ENCODE peak calls at places on chromosomes 1 and 21, in four cellular contexts. S, Y, N and H are unnamed samples.

GRCh38 chr1:94258873-94259331 is 21.5 kb upstream of the ARHGAP29 start:
- DNase-seq in S (no peak), Y (peak), N (peak), H (peak)

GRCh38 chr1:11680270-11681070 is 478 bp downstream of the MAD2L2 start:
- DNase-seq in S (no peak), Y (no peak), N (no peak), H (peak)

GRCh38 chr21:38494688-38495087 is 3.6 kb downstream of the ERG start:
- DNase-seq in S (no peak), Y (no peak), N (no peak), H (no peak)

GRCh38 chr1:165954940-165955339 is 127.5 kb downstream of the UCK2 start:
- DNase-seq in S (no peak), Y (no peak), N (no peak), H (no peak)

GRCh38 chr1:55938376-55938850 is 641.0 kb downstream of the PLPP3 start:
- DNase-seq in S (no peak), Y (no peak), N (no peak), H (no peak)

GRCh38 chr1:44643721-44644330 is 30.5 kb downstream of the TMEM53 start:
- DNase-seq in S (no peak), Y (no peak), N (no peak), H (no peak)

GRCh38 chr1:161038523-161039153 is at the start of gene TSTD1:
- DNase-seq in S (no peak), Y (no peak), N (no peak), H (peak)

GRCh38 chr1:8133657-8134430 is 107.7 kb upstream of the ERRFI1 start:
- DNase-seq in S (no peak), Y (peak), N (peak), H (no peak)

GRCh38 chr1:110490791-110491451 is 28.1 kb downstream of the KCNA10 start:
- DNase-seq in S (no peak), Y (no peak), N (no peak), H (no peak)

GRCh38 chr1:66333463-66334232 is 200.3 kb upstream of the SGIP1 start:
- DNase-seq in S (no peak), Y (no peak), N (no peak), H (no peak)

GRCh38 chr1:151960780-151961513 is 32.7 kb downstream of the S100A10 start:
- DNase-seq in S (no peak), Y (no peak), N (no peak), H (no peak)

GRCh38 chr1:29906927-29907326 is 670.6 kb downstream of the PTPRU start:
- DNase-seq in S (no peak), Y (no peak), N (no peak), H (no peak)

GRCh38 chr1:44040418-44040817 is 9.2 kb upstream of the SLC6A9 start:
- DNase-seq in S (no peak), Y (no peak), N (no peak), H (no peak)

GRCh38 chr1:26785611-26786436 is 1.9 kb upstream of the PIGV start:
- DNase-seq in S (no peak), Y (no peak), N (no peak), H (no peak)

GRCh38 chr1:16236091-16236494 is 890 bp downstream of the CPLANE2 start:
- DNase-seq in S (peak), Y (peak), N (peak), H (peak)

GRCh38 chr1:107748529-107748928 is 216.5 kb downstream of the VAV3 start:
- DNase-seq in S (no peak), Y (no peak), N (peak), H (peak)

GRCh38 chr1:168298446-168298845 is 17.8 kb downstream of the TBX19 start:
- DNase-seq in S (no peak), Y (no peak), N (no peak), H (no peak)

GRCh38 chr1:205456868-205457724 is 1.3 kb upstream of the BLACAT1 start:
- DNase-seq in S (no peak), Y (no peak), N (no peak), H (peak)

GRCh38 chr1:4664601-4665000 is 10.2 kb downstream of the AJAP1 start:
- DNase-seq in S (no peak), Y (no peak), N (no peak), H (no peak)

GRCh38 chr21:41488080-41488479 is 19.9 kb downstream of the TMPRSS2 start:
- DNase-seq in S (no peak), Y (no peak), N (no peak), H (no peak)

GRCh38 chr21:15134711-15135110 is 69.9 kb upstream of the NRIP1 start:
- DNase-seq in S (no peak), Y (no peak), N (no peak), H (no peak)

GRCh38 chr1:20322825-20323612 is 32.3 kb downstream of the VWA5B1 start:
- DNase-seq in S (no peak), Y (no peak), N (no peak), H (no peak)

GRCh38 chr1:204255966-204256365 is 42.2 kb upstream of the GOLT1A start:
- DNase-seq in S (no peak), Y (no peak), N (no peak), H (no peak)

GRCh38 chr1:233444484-233444883 is 117.0 kb downstream of the MAP3K21 start:
- DNase-seq in S (no peak), Y (no peak), N (no peak), H (no peak)
- TF ChIP-seq SIN3A in S (no peak), Y (no peak), N (no peak), H (no peak)

GRCh38 chr1:226455843-226456242 is 48.0 kb upstream of the PARP1 start:
- DNase-seq in S (no peak), Y (no peak), N (no peak), H (no peak)

GRCh38 chr1:226452981-226453380 is 45.1 kb upstream of the PARP1 start:
- DNase-seq in S (no peak), Y (no peak), N (no peak), H (no peak)

GRCh38 chr1:226457307-226457712 is 49.4 kb upstream of the PARP1 start:
- DNase-seq in S (no peak), Y (no peak), N (no peak), H (no peak)
- TF ChIP-seq SIN3A in S (no peak), Y (no peak), N (no peak), H (no peak)

DNA sequence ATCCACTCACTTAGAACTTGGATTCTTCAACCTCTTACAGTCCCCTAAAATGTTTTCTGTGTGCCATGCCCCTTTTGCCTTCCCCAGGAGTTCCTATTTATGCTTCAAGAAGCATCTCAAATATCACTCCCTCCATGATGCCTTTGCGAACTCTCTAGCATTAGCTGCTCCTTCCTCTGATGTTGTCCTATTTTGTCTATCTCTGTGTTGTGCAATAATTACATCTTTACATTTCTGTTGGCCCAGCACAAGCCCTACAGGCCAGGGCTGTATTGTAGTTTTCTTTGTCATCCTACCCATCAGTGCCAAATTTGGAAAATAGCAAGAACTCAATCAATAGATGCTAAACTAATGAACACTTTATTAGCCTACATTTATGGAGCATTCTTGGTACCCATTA is 125.8 kb downstream of the ST6GALNAC5 start:
- DNase-seq in S (no peak), Y (no peak), N (no peak), H (no peak)
- TF ChIP-seq SIN3A in S (no peak), Y (no peak), N (no peak), H (no peak)

DNA sequence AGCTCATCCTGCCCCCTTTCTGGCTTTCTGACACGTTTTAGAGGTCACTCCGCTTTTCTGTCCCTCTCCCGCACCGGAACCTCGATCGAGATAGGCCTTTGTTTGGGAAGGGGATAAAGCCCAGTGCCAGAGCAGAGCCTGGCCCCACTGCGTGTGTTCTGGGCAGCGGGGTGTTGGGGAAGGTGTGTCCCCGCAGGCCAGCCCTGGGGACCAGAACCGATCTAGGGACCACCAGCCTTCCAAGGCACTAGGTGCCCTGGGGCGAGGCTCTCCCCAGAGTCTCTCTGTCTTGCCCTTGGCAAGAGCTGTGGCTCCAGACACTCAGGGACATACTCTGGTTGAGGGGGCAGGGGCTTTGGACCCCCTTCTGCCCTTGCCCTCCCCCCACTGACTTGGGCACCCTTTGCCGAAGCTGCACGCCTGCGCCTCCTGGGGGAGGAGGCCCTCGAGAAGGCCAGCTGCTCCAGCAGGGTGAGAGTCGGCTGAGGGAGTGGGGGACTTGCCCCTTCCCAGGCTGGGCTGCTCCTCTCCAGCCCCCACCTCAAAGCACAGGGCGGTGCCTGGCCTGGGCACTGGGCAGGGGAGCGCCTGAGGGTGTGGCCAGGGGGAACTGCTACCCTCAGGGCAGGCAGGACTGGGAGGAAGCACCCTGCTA is 16.4 kb downstream of the PRXL2B start:
- DNase-seq in S (no peak), Y (no peak), N (no peak), H (peak)
- TF ChIP-seq SIN3A in S (no peak), Y (no peak), N (no peak), H (no peak)

DNA sequence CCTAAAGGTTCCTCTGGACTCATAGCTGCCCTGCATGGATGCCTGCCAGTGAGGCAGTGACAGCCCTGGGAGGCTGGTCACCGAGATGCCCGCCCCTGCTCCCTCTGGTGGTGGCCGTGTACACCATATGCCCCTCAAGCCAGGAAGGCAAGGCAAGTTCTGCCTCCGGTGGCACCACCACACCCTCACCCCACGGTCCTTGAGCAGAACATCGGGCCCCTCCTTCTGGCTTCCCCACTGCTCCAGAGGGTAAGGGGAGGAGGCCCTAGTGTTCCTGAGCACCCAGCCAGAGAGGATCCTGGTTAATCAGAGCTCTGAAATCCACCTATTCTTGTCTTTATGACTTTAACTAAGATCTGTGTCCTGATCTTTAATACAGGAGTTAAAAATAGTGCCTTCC is 1.6 kb upstream of the S100A14 start:
- DNase-seq in S (no peak), Y (peak), N (no peak), H (peak)
- TF ChIP-seq SIN3A in S (no peak), Y (no peak), N (no peak), H (peak)

GRCh38 chr1:53552981-53553733 is 94.0 kb downstream of the DMRTB1 start:
- DNase-seq in S (no peak), Y (no peak), N (no peak), H (no peak)

GRCh38 chr1:53551428-53551995 is 92.3 kb downstream of the DMRTB1 start:
- DNase-seq in S (no peak), Y (no peak), N (no peak), H (peak)

GRCh38 chr1:53550201-53550741 is 91.1 kb downstream of the DMRTB1 start:
- DNase-seq in S (no peak), Y (no peak), N (no peak), H (peak)

GRCh38 chr1:53553734-53554509 is 94.7 kb downstream of the DMRTB1 start:
- DNase-seq in S (no peak), Y (no peak), N (no peak), H (peak)

DNA sequence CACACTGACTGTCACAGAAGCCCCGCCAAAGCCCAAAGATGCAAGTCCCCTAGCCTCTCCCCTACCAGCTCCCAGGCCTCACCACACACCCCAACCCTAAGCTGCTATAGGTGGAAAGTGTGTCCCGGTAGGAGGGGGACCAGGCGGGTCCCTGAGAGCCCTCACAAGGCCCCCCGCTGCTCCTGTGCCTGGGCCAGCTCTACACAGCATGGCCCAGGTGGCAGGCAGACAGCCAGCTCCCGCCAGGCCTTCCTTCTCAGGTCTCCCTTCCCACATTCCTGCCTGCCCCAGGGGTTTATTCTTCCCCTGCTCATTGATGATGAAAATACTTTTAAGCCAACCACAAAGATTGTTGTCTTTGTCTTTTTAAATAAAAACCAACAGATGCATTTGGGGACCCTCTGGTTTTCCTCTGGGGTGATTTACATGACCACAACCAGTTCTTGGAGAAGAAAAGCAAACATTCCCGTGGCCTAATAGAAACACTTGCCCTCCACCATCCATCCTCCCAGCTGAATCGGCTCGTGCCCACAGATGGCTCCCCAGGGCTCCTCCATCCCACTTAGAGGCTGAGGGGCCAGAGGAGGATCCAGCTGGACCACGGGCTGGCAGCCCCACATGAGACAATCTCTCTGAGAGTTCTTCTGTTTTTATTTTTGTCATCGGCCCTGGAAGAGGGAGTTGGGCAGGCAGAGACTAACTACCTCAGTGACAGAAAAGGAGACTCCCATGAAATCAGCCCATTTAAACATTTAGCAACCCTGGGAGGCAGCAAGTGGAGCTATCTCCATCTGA is 93.1 kb downstream of the DMRTB1 start:
- DNase-seq in S (no peak), Y (no peak), N (no peak), H (peak)
- TF ChIP-seq SIN3A in S (no peak), Y (no peak), N (no peak), H (no peak)

DNA sequence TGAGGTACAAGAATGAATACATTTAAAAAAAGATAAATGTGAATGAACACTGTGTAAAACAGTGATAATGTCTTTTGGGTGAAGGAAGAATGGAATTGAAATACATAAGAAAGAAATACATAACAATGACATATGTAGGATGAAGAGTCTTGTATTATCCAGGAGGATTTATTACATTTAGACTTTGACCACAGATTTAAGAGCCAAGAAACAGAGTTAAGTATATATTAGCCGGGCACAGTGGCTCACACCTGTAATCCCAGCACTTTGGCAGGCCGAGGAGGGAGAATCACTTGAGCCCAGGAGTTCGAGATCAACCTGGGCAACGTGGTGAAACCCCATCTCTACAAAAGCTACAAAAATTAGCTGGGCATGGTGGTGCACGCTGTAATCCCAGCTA is 79.7 kb downstream of the SCCPDH start:
- DNase-seq in S (no peak), Y (no peak), N (no peak), H (no peak)
- TF ChIP-seq SIN3A in S (no peak), Y (no peak), N (no peak), H (no peak)

GRCh38 chr1:221887091-221887746 is 145.3 kb upstream of the DUSP10 start:
- DNase-seq in S (no peak), Y (peak), N (peak), H (peak)
- TF ChIP-seq SIN3A in S (no peak), Y (no peak), N (no peak), H (no peak)